ENCODE peak calls at places on chromosomes 1 and 21, in eight cellular contexts. P is activated CD4-positive, alpha-beta T cell treated with anti-CD3 and anti-CD28 coated beads for 4 hours; L is HS-5; X is NCI-H1930; O is activated T-cell treated with anti-CD3 and anti-CD28 coated beads, Interleukin-2, amount 50 U/mL, for 72 hours; I is Daoy; A is CD8-positive, alpha-beta T cell; F is memory B cell. Q is an unnamed sample.

GRCh38 chr1:26387447-26387846 is 14.9 kb upstream of the ZNF683 start:
- DNase-seq in P (no peak), L (no peak), X (no peak), O (no peak), I (peak), A (no peak), F (no peak), Q (no peak)

GRCh38 chr1:204288061-204288588 is 71.6 kb downstream of the PLEKHA6 start:
- DNase-seq in P (no peak), L (no peak), X (no peak), O (no peak), I (peak), A (no peak), F (no peak), Q (no peak)

GRCh38 chr1:154329551-154330131 is 4.3 kb downstream of the ATP8B2 start:
- DNase-seq in P (peak), L (no peak), X (no peak), O (no peak), I (no peak), A (no peak), F (no peak), Q (no peak)

GRCh38 chr1:212545941-212546638 is 62.5 kb upstream of the ATF3 start:
- DNase-seq in P (no peak), L (no peak), X (no peak), O (no peak), I (no peak), A (no peak), F (no peak), Q (no peak)

GRCh38 chr1:205741681-205742080 is 8.3 kb downstream of the NUCKS1 start:
- DNase-seq in P (no peak), L (no peak), X (no peak), O (no peak), I (no peak), A (no peak), F (no peak), Q (no peak)

GRCh38 chr21:35048706-35049617 is at the start of gene RUNX1:
- DNase-seq in P (peak), L (peak), X (no peak), O (peak), I (peak), A (peak), F (peak), Q (peak)

GRCh38 chr21:29571949-29572348 is 273.2 kb downstream of the BACH1 start:
- DNase-seq in P (no peak), L (no peak), X (no peak), O (no peak), I (no peak), A (no peak), F (no peak), Q (no peak)

GRCh38 chr1:207822602-207823451 is 71.0 kb downstream of the CD46 start:
- DNase-seq in P (peak), L (no peak), X (no peak), O (peak), I (peak), A (peak), F (peak), Q (peak)

GRCh38 chr1:36872858-36873257 is 161.5 kb downstream of the GRIK3 start:
- DNase-seq in P (no peak), L (no peak), X (no peak), O (no peak), I (no peak), A (no peak), F (no peak), Q (no peak)